ENCODE peak calls at places on chromosome 6, in four cellular contexts. G is IMR-90, H is H1, M is H9. K is an unnamed sample.

GRCh38 chr6:30074331-30075093 is 1.1 kb downstream of the RNF39 start:
- DNase-seq in G (no peak), H (no peak), M (peak; percentile 82), K (no peak)

GRCh38 chr6:2752477-2753115 is 1.9 kb upstream of the MYLK4 start:
- DNase-seq in G (no peak), H (no peak), M (no peak), K (no peak)

GRCh38 chr6:15500901-15501805 is 161.7 kb downstream of the DTNBP1 start:
- DNase-seq in G (no peak), H (no peak), M (no peak), K (no peak)

GRCh38 chr6:132763269-132763668 is 5.6 kb upstream of the VNN2 start:
- DNase-seq in G (no peak), H (no peak), M (no peak), K (no peak)

GRCh38 chr6:109008537-109008950 is 86.1 kb downstream of the SESN1 start:
- DNase-seq in G (peak; percentile 55), H (no peak), M (no peak), K (no peak)

GRCh38 chr6:129801909-129802308 is 59.2 kb downstream of the TMEM244 start:
- DNase-seq in G (no peak), H (no peak), M (no peak), K (no peak)

GRCh38 chr6:16596890-16597331 is 164.3 kb downstream of the ATXN1 start:
- DNase-seq in G (no peak), H (no peak), M (peak; percentile 37), K (no peak)

GRCh38 chr6:121442591-121442990 is 7.1 kb downstream of the GJA1 start:
- DNase-seq in G (no peak), H (no peak), M (no peak), K (no peak)

GRCh38 chr6:2231438-2231837 is 14.0 kb downstream of the GMDS start:
- DNase-seq in G (peak; percentile 18), H (no peak), M (no peak), K (no peak)

GRCh38 chr6:83518946-83519489 is 6.7 kb downstream of the PRSS35 start:
- DNase-seq in G (peak; percentile 58), H (no peak), M (no peak), K (no peak)

GRCh38 chr6:45631396-45631795 is 253.7 kb upstream of the SUPT3H start:
- DNase-seq in G (no peak), H (no peak), M (no peak), K (no peak)

GRCh38 chr6:125191916-125192609 is 38.5 kb downstream of the TPD52L1 start:
- DNase-seq in G (peak; percentile 88), H (peak; percentile 66), M (peak; percentile 80), K (peak; percentile 31)

GRCh38 chr6:4178737-4179333 is 43.5 kb upstream of the ECI2 start:
- DNase-seq in G (no peak), H (no peak), M (no peak), K (no peak)

GRCh38 chr6:35719830-35720733 is 16.8 kb upstream of the ARMC12 start:
- DNase-seq in G (peak; percentile 47), H (no peak), M (peak; percentile 54), K (no peak)

GRCh38 chr6:52994789-52995078 is 350 bp downstream of the GSTA4 start:
- DNase-seq in G (peak; percentile 8), H (no peak), M (no peak), K (no peak)

GRCh38 chr6:87791982-87792381 is 89.9 kb upstream of the AKIRIN2 start:
- DNase-seq in G (no peak), H (no peak), M (no peak), K (no peak)

GRCh38 chr6:141264101-141264500 is 868.6 kb upstream of the GJE1 start:
- DNase-seq in G (peak; percentile 46), H (no peak), M (no peak), K (no peak)

GRCh38 chr6:50990750-50991446 is 172.2 kb downstream of the TFAP2B start:
- DNase-seq in G (no peak), H (no peak), M (no peak), K (no peak)

GRCh38 chr6:50992232-50992631 is 173.6 kb downstream of the TFAP2B start:
- DNase-seq in G (no peak), H (no peak), M (no peak), K (no peak)

GRCh38 chr6:50986319-50986718 is 167.6 kb downstream of the TFAP2B start:
- DNase-seq in G (no peak), H (no peak), M (no peak), K (no peak)

GRCh38 chr6:50992704-50993625 is 174.3 kb downstream of the TFAP2B start:
- DNase-seq in G (no peak), H (no peak), M (no peak), K (no peak)

DNA sequence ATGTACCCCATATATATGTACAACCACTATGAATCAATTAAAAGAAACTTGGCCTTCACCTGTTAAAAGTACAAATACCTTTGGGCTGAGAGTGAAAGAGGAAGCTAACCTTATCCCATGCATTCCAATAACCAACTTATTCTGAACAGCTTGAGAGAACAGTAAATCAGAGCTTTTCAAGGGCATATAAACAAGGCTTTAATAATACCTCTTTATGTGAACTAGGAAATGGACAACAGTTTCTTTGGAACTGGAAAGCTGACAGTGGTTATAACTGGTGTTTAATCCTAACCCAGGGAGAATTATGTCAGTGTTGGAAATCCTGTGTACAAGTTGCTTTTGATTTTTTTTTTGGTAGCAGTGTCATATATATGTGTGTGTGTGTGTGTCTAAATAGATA is 170.5 kb downstream of the TFAP2B start:
- DNase-seq in G (no peak), H (no peak), M (no peak), K (no peak)
- H4K91ac ChIP-seq in G (no peak overlapping the region), H (no peak overlapping the region), M (no peak overlapping the region), K (no peak overlapping the region)

GRCh38 chr6:149840345-149841075 is 23.6 kb downstream of the LRP11 start:
- DNase-seq in G (peak; percentile 92), H (no peak), M (peak; percentile 82), K (no peak)
- H4K8ac ChIP-seq in G (peak overlapping the region; percentile 6), H (no peak overlapping the region), M (no peak overlapping the region), K (no peak overlapping the region)

GRCh38 chr6:34484899-34485298 is 19.0 kb downstream of the PACSIN1 start:
- DNase-seq in G (no peak), H (no peak), M (no peak), K (no peak)

GRCh38 chr6:34486106-34486740 is 20.3 kb downstream of the PACSIN1 start:
- DNase-seq in G (no peak), H (no peak), M (no peak), K (no peak)

GRCh38 chr6:34485321-34486060 is 19.6 kb downstream of the PACSIN1 start:
- DNase-seq in G (no peak), H (no peak), M (no peak), K (no peak)

GRCh38 chr6:34489229-34489805 is 23.4 kb downstream of the PACSIN1 start:
- DNase-seq in G (no peak), H (no peak), M (no peak), K (no peak)

GRCh38 chr6:34487536-34487935 is 21.7 kb downstream of the PACSIN1 start:
- DNase-seq in G (no peak), H (no peak), M (no peak), K (no peak)
- H4K91ac ChIP-seq in G (no peak overlapping the region), H (no peak overlapping the region), M (no peak overlapping the region), K (no peak overlapping the region)

DNA sequence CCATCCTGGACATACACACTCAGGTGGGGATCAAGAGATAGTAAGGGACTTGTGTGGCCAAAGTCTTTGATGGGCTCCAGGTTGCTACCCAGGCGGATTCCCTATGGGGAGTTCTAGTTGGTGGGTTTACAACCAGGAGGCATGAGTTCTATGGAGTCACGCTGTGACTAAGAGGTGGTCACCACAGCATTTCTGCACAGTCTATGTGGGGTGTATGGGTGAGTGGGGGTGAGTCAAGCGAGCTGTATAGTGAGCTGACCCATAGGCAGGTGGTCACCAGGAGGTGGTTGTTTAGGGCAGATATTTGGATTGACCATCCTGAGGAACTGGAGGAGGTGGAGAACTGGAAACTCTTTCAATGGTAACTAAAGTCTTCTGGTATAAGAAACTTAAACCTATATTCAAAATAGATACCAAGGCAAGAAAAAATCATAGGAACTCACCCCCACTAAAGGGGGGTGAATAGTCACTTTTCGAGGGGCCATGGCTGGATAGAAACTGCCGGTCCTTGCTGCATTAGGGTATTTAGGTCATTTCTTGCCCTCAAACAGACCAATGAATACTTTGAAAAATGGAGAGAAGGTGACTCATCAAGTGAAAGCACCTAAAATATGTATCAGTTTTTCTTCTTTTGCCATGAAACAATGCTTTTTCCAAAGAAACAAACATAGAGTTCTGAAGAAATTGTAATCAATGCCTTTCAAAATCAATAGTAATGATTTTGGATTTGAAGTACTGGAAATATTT is 84.3 kb upstream of the NRN1 start:
- DNase-seq in G (no peak), H (no peak), M (no peak), K (no peak)
- H4K8ac ChIP-seq in G (no peak overlapping the region), H (no peak overlapping the region), M (no peak overlapping the region), K (no peak overlapping the region)

DNA sequence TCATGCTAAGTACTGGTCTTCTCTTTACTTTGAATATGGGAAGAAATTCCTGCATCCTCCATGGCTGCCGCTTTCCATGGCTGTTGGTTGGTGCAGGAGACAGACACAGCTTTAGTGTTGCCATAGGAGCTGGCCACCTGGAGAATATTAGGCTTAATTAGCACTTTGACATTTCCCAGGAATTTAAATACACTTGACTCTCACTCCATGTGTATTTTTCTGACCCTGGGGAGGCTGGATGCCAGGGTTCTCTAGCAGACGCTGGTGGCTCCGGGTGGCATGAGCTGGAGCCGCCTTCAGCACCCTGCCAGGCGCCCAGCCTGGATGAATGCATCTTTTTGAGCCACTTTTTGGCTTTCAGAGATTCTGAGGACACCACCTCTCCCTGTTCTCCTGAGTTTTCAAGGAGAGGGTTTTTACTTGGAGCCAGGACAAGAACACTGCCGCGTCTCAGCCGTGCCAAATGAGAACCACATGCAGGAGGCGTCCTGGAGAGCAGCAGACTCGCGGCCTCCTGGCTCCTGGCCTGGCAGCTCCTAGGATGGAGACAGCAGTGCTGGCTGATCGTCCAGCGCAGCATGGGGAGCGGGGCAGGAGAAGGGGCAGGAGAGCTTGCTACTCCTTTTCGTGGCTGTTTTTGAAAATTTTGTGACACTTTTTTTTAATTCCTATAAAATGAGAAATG is 258.8 kb downstream of the SMOC2 start:
- DNase-seq in G (no peak), H (no peak), M (no peak), K (no peak)
- H4K91ac ChIP-seq in G (no peak overlapping the region), H (no peak overlapping the region), M (no peak overlapping the region), K (no peak overlapping the region)

GRCh38 chr6:72861935-72862432 is 240.1 kb downstream of the KCNQ5 start:
- DNase-seq in G (peak; percentile 57), H (no peak), M (no peak), K (no peak)
- H4K8ac ChIP-seq in G (peak overlapping the region; percentile 80), H (no peak overlapping the region), M (no peak overlapping the region), K (no peak overlapping the region)

K was measured in neuronal stem cell.